ENCODE peak calls at places on chromosomes 2 and 18, in four cellular contexts. E, O, R and Z are unnamed samples.

GRCh38 chr2:70111752-70112591 is 24.7 kb downstream of the PCBP1 start:
- DNase-seq in R (no peak), O (no peak), E (no peak), Z (no peak)

GRCh38 chr2:1713156-1713838 is 31.0 kb downstream of the PXDN start:
- DNase-seq in E (no peak), O (no peak), R (no peak), Z (no peak)

GRCh38 chr2:226656367-226656766 is 143.3 kb downstream of the IRS1 start:
- DNase-seq in E (no peak), O (no peak), R (no peak), Z (no peak)

GRCh38 chr18:77223653-77224052 is 26.0 kb upstream of the GALR1 start:
- DNase-seq in E (no peak), R (no peak), O (no peak), Z (no peak)

GRCh38 chr2:128262315-128263253 is 56.1 kb downstream of the HS6ST1 start:
- DNase-seq in O (no peak), E (no peak), R (no peak), Z (peak)

GRCh38 chr2:65276604-65277003 is 49.0 kb downstream of the ACTR2 start:
- DNase-seq in O (no peak), E (no peak), R (no peak), Z (no peak)

GRCh38 chr2:177334940-177335543 is 57.5 kb upstream of the AGPS start:
- DNase-seq in R (no peak), O (no peak), E (no peak), Z (peak)

GRCh38 chr18:10838594-10838993 is 310.8 kb downstream of the PIEZO2 start:
- DNase-seq in O (no peak), E (no peak), R (no peak), Z (peak)

GRCh38 chr2:160209457-160209856 is 9.4 kb upstream of the ITGB6 start:
- DNase-seq in O (no peak), E (no peak), R (no peak), Z (no peak)

GRCh38 chr2:48601349-48601748 is 16.3 kb upstream of the GTF2A1L start:
- DNase-seq in R (no peak), O (peak), E (no peak), Z (no peak)

GRCh38 chr2:34705556-34706247 is 1106.6 kb upstream of the FAM98A start:
- DNase-seq in O (no peak), E (no peak), R (no peak), Z (no peak)

GRCh38 chr18:62122330-62122729 is 64.5 kb downstream of the PIGN start:
- DNase-seq in O (no peak), E (no peak), R (no peak), Z (no peak)

GRCh38 chr2:23469142-23469540 is 84.2 kb downstream of the KLHL29 start:
- DNase-seq in E (no peak), R (no peak), O (no peak), Z (no peak)

GRCh38 chr2:226797289-226797988 is 2.2 kb downstream of the IRS1 start:
- DNase-seq in E (peak), R (no peak), O (no peak), Z (no peak)

GRCh38 chr18:10006261-10006903 is 92.6 kb downstream of the VAPA start:
- DNase-seq in R (no peak), E (no peak), O (peak), Z (no peak)

GRCh38 chr2:25905126-25905525 is 26.8 kb upstream of the ASXL2 start:
- DNase-seq in O (no peak), R (no peak), E (no peak), Z (no peak)

GRCh38 chr18:55096261-55097026 is 137.2 kb upstream of the CCDC68 start:
- DNase-seq in E (no peak), O (no peak), R (no peak), Z (peak)

GRCh38 chr2:219521066-219521880 is 7.0 kb downstream of the ASIC4 start:
- DNase-seq in R (no peak), O (peak), E (no peak), Z (no peak)

GRCh38 chr2:47226124-47227040 is 71.3 kb upstream of the STPG4 start:
- DNase-seq in E (no peak), O (peak), R (no peak), Z (no peak)

GRCh38 chr2:18404708-18405107 is 155.7 kb downstream of the RDH14 start:
- DNase-seq in E (no peak), R (no peak), O (no peak), Z (no peak)

GRCh38 chr18:58943896-58944295 is 79.2 kb downstream of the ZNF532 start:
- DNase-seq in E (no peak), R (no peak), O (no peak), Z (no peak)

GRCh38 chr2:221761260-221761659 is 189.2 kb upstream of the EPHA4 start:
- DNase-seq in O (no peak), E (no peak), R (no peak), Z (no peak)

GRCh38 chr18:59617468-59617932 is 79.7 kb downstream of the CCBE1 start:
- DNase-seq in O (no peak), E (no peak), R (no peak), Z (no peak)

GRCh38 chr2:112634153-112634873 is 11.4 kb upstream of the SLC20A1 start:
- DNase-seq in R (no peak), E (no peak), O (no peak), Z (peak)

GRCh38 chr2:122643725-122644329 is 888.4 kb downstream of the TSN start:
- DNase-seq in R (no peak), E (no peak), O (peak), Z (no peak)

GRCh38 chr2:114293355-114293754 is 149.1 kb upstream of the DPP10 start:
- DNase-seq in O (no peak), E (no peak), R (no peak), Z (no peak)

GRCh38 chr2:205967391-205968075 is 118.4 kb downstream of the INO80D start:
- DNase-seq in E (no peak), R (no peak), O (no peak), Z (no peak)

GRCh38 chr2:74536166-74536950 is 6.6 kb downstream of the HTRA2 start:
- DNase-seq in O (no peak), R (no peak), E (no peak), Z (no peak)

GRCh38 chr2:211144078-211144477 is 587.7 kb downstream of the CPS1 start:
- DNase-seq in E (no peak), R (no peak), O (no peak), Z (no peak)

GRCh38 chr2:125935559-125935958 is 720.4 kb upstream of the GYPC start:
- DNase-seq in O (no peak), R (no peak), E (no peak), Z (no peak)

GRCh38 chr2:29323301-29323700 is 208.1 kb downstream of the CLIP4 start:
- DNase-seq in O (no peak), E (no peak), R (no peak), Z (no peak)

GRCh38 chr18:23237524-23238151 is 102.4 kb downstream of the CABLES1 start:
- DNase-seq in R (peak), E (peak), O (no peak), Z (peak)

GRCh38 chr18:39701839-39702238 is 2136.2 kb upstream of the CELF4 start:
- DNase-seq in O (no peak), E (no peak), R (no peak), Z (no peak)